ENCODE peak calls at places on chromosomes 16 and 17, in four cellular contexts. N is choroid plexus epithelial cell, F is omental fat pad, X is Peyer's patch. V is an unnamed sample.

GRCh38 chr17:83190601-83191387 is 111.4 kb downstream of the METRNL start:
- DNase-seq in N (no peak), F (no peak), X (peak), V (no peak)

GRCh38 chr17:82863941-82864720 is 24.3 kb upstream of the ZNF750 start:
- DNase-seq in N (peak), F (no peak), X (peak), V (peak)

GRCh38 chr17:32673964-32674363 is 187.2 kb downstream of the CDK5R1 start:
- DNase-seq in N (peak), F (no peak), X (no peak), V (no peak)

GRCh38 chr16:88798772-88799455 is 4.7 kb upstream of the CDT1 start:
- DNase-seq in N (no peak), F (no peak), X (no peak), V (no peak)

GRCh38 chr17:36933174-36934143 is 3.8 kb upstream of the LHX1 start:
- DNase-seq in N (no peak), F (no peak), X (no peak), V (peak)

GRCh38 chr17:37574427-37574826 is 34.8 kb downstream of the SYNRG start:
- DNase-seq in N (no peak), F (no peak), X (no peak), V (no peak)

GRCh38 chr17:31527606-31528005 is 136.1 kb downstream of the RAB11FIP4 start:
- DNase-seq in N (peak), F (no peak), X (no peak), V (no peak)

GRCh38 chr17:55356440-55357328 is 65.0 kb downstream of the MMD start:
- DNase-seq in N (peak), F (peak), X (no peak), V (peak)

GRCh38 chr17:74515941-74516340 is 15.3 kb downstream of the CD300LB start:
- DNase-seq in N (no peak), F (no peak), X (no peak), V (no peak)

GRCh38 chr17:57948555-57949420 is 6.4 kb downstream of the CUEDC1 start:
- DNase-seq in N (peak), F (no peak), X (no peak), V (no peak)

GRCh38 chr17:57868007-57868774 is 18.3 kb upstream of the MRPS23 start:
- DNase-seq in N (peak), F (no peak), X (peak), V (peak)

GRCh38 chr17:18203308-18203707 is 19.7 kb downstream of the ALKBH5 start:
- DNase-seq in N (no peak), F (no peak), X (peak), V (no peak)

GRCh38 chr16:12988071-12988470 is 86.7 kb downstream of the SHISA9 start:
- DNase-seq in N (no peak), F (no peak), X (no peak), V (no peak)

GRCh38 chr17:76873856-76874255 is 5.7 kb downstream of the MGAT5B start:
- DNase-seq in N (peak), F (no peak), X (no peak), V (no peak)

GRCh38 chr16:87101903-87102302 is 215.3 kb downstream of the C16orf95 start:
- DNase-seq in N (peak), F (no peak), X (no peak), V (no peak)

GRCh38 chr17:19410875-19411291 is at the start of gene RNF112:
- DNase-seq in N (peak), F (no peak), X (no peak), V (no peak)

GRCh38 chr17:61002316-61002736 is 324.7 kb downstream of the BCAS3 start:
- DNase-seq in N (peak), F (no peak), X (no peak), V (peak)

GRCh38 chr17:65545708-65546523 is 15.5 kb downstream of the AXIN2 start:
- DNase-seq in N (no peak), F (no peak), X (no peak), V (no peak)

GRCh38 chr17:1958134-1958881 is 66.8 kb downstream of the RTN4RL1 start:
- DNase-seq in N (no peak), F (no peak), X (no peak), V (no peak)

DNA sequence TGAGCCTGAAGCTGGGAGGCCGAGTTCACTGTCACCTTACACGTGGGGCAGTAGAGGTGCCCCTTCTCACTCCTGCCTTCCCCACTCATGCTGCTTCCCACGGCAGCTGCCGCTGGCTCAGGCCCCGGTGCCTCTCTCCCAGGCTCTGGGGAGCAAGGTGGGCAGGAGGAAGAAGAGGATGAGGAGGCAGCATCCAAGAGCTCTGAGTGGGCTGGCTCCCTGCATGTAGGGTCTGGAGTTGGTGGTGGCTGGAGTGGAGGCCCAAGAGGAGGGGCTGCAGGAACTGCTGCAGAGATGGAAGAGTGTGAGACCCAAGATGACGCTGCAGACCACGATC is 8.9 kb downstream of the NKIRAS2 start:
- DNase-seq in N (no peak), F (no peak), X (no peak), V (no peak)
- TF ChIP-seq CTCF in N (no peak), F (no peak), X (no peak), V (no peak)

DNA sequence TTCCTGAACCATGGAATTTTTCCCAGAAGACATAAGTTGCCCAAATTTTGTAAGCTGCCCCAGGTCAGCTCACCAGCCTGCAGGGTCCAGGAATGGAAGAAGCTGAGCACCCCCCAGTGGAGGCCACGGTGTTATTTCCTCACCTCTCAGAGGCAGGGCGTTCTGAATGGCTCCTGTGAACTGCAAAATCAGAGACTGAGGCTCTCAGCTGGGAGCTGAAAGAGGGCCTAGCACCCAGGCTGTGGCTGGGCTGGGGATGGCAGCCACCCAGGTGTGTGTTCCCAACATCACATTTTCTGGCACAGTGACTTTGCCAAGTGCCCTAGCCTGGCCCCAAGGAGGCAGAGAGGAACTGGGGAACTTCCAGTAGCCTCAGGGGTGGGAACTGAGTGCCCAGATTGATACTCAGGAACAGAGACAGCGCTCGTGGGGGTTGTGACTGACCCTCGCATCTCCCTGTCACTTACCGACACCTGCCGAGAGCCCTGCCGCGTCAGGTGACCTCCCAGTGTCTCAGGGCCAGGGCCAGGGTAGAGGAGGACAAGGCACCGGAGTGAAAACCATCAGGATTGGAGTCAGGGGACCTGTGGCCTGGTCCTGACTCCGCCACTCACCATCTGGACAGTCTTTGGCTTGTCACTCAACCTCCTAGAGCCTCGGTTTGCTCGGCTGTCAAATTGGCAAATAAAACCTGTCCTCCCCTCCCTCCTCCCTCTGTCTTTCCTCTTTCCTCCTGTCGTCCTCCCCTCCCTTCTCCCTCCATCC is 11.3 kb downstream of the CACNG4 start:
- DNase-seq in N (peak), F (no peak), X (no peak), V (peak)
- TF ChIP-seq CTCF in N (peak), F (no peak), X (no peak), V (peak)

DNA sequence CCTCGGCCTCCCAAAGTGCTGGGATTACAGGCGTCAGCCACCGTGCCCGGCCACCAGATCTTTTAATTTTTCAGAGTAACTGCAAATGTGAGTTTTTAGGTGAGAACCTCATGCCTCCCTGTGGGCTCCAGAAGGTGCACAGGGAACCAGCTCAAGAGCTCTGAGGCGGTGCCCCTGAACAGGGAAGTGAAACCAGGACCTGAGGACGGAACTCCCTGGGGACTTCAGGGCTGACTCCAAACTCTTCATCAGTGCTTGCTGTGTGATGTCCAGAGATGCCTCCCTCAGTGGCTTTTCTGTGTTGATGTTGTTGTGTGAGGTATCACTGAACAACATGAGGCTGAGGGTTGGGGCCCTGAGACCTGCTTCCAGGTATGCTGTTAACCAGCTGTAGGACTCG is 23.8 kb downstream of the SLC12A3 start:
- DNase-seq in N (no peak), F (no peak), X (no peak), V (peak)
- TF ChIP-seq CTCF in N (no peak), F (no peak), X (no peak), V (no peak)

DNA sequence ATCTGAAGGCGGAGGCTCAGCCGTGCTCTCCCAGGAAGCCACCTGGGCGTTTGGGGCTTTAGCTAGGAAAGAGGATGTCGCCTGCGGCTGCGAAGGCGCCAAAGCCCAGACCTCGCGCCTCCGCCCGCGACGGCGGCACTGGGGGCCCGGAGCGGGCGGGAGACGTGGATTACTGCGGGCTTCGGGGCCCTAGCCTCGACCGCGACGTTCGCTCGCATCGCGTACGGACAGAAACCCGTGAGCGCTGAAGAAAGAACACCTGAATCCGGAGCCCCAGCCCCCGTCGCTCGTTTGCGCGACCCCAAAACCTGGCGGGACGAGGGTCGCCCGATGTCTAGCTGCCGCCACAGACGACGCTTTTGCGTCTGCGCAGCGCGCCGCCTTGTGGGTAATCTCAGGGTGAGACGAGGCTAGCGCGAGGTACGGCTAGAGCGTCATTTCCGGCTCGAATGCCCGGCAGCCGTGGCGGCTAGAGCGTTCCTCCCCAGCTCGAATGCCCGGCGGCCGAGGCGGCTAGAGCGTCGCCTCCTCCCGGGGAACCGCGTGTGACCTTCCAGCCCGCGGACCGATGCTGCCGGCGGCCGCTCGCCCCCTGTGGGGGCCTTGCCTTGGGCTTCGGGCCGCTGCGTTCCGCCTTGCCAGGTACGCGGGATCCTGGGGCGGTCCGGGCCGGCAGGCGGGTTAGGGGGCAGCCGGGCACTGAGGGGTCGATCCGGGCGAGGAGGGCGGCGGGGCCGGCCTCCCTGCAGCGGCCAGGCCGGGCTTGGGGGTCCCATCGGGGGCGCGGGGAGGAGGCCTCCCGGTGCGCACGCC is at the start of gene MRPL12:
- DNase-seq in N (peak), F (peak), X (peak), V (peak)
- TF ChIP-seq CTCF in N (no peak), F (no peak), X (no peak), V (no peak)

GRCh38 chr17:73357981-73358380 is 46.2 kb upstream of the CDC42EP4 start:
- DNase-seq in N (no peak), F (no peak), X (peak), V (no peak)

GRCh38 chr17:73360961-73361761 is 49.4 kb upstream of the CDC42EP4 start:
- DNase-seq in N (no peak), F (no peak), X (no peak), V (no peak)

GRCh38 chr17:73358668-73359067 is 46.9 kb upstream of the CDC42EP4 start:
- DNase-seq in N (no peak), F (no peak), X (no peak), V (no peak)

GRCh38 chr17:73359987-73360410 is 48.2 kb upstream of the CDC42EP4 start:
- DNase-seq in N (no peak), F (no peak), X (peak), V (no peak)

DNA sequence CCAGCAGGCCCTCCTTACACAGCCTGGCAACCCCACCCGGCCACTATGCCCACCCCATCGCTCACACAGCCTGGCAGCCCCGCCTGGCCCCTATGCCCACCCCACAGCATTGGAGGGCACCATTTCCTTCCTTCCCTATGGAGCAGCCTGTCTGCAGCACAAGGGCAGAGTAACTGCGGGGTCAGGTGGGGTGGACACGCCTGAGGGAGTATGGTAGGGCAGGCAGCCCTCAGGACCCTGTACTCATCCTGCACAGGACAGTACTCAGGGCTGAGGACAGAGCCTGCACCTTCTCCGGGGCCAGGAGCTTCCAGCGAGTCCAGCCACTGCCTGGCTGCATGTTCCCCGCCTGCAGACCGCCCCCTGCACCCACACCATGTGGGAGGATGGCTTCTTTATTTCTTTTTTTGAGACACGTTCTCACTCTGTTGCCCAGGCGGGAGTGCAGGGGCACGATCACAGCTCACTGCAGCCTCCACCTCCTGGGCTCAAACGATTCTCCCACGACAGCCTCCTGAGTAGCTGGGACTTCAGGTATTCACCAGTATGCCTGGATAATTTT is 47.5 kb upstream of the CDC42EP4 start:
- DNase-seq in N (no peak), F (no peak), X (no peak), V (no peak)
- TF ChIP-seq CTCF in N (no peak), F (no peak), X (no peak), V (no peak)

V was measured in GM20000.